ENCODE peak calls at places on chromosomes 3 and 15, in five cellular contexts. N is stimulated activated CD4-positive, alpha-beta T cell treated with anti-CD3 and anti-CD28 coated beads, Interleukin-4, amount 100 ng/mL, for 48 hours; A is activated naive CD4-positive, alpha-beta T cell treated with anti-CD3 and anti-CD28 coated beads, Interleukin-2, amount 10 ng/mL, durations not matched to agents 7 days and 5 days; W is neuronal stem cell; P is HEK293T. J is an unnamed sample.

GRCh38 chr3:55190296-55190695 is 262.4 kb upstream of the LRTM1 start:
- DNase-seq in A (no peak), P (no peak), W (no peak), N (no peak), J (no peak)

GRCh38 chr3:67493808-67494207 is 160.6 kb downstream of the SUCLG2 start:
- DNase-seq in W (no peak), N (no peak), A (no peak), P (no peak), J (no peak)

GRCh38 chr3:36911990-36912804 is 32.7 kb downstream of the TRANK1 start:
- DNase-seq in P (no peak), W (no peak), N (no peak), A (peak), J (no peak)

GRCh38 chr3:129735638-129736037 is 129.2 kb upstream of the PLXND1 start:
- DNase-seq in W (no peak), A (no peak), N (no peak), P (no peak), J (no peak)

GRCh38 chr15:75801859-75802593 is 41.2 kb upstream of the UBE2Q2 start:
- DNase-seq in W (peak), A (peak), P (peak), N (peak), J (peak)

GRCh38 chr3:183033746-183034145 is 53.4 kb upstream of the DCUN1D1 start:
- DNase-seq in P (no peak), N (no peak), W (no peak), A (no peak), J (no peak)

GRCh38 chr15:81014446-81015093 is 13.8 kb downstream of the TLNRD1 start:
- DNase-seq in N (no peak), A (no peak), P (no peak), W (no peak), J (no peak)

GRCh38 chr3:37194533-37194932 is 20.2 kb upstream of the LRRFIP2 start:
- DNase-seq in P (no peak), N (no peak), A (no peak), W (no peak), J (no peak)

GRCh38 chr3:76965122-76965725 is 74.7 kb upstream of the ROBO2 start:
- DNase-seq in A (no peak), N (no peak), P (no peak), W (no peak), J (no peak)

GRCh38 chr3:50170689-50171088 is 15.6 kb downstream of the SEMA3F start:
- DNase-seq in A (no peak), W (no peak), N (no peak), P (no peak), J (no peak)

GRCh38 chr15:76062282-76062681 is 2.5 kb downstream of the TMEM266 start:
- DNase-seq in P (no peak), A (no peak), N (no peak), W (no peak), J (no peak)